ENCODE peak calls at places on chromosome 2, in six cellular contexts. Y is IMR-90; X is left lung; R is CD8-positive, alpha-beta memory T cell; J is thyroid gland; B is H1. V is an unnamed sample. For H3K36me3, the result is how much of the 10 kb centered on the place peaks cover.

GRCh38 chr2:149572102-149572953 is 15.2 kb downstream of the MMADHC start:
- DNase-seq in R (no peak), B (no peak), J (no peak), X (peak), Y (no peak), V (no peak)

GRCh38 chr2:74502720-74503505 is 3.5 kb upstream of the LBX2 start:
- DNase-seq in R (no peak), J (peak), B (peak), Y (peak), X (peak), V (peak)

GRCh38 chr2:241083091-241083415 is 19.0 kb downstream of the MTERF4 start:
- DNase-seq in J (no peak), R (no peak), B (no peak), X (no peak), Y (no peak), V (no peak)

GRCh38 chr2:195662138-195662537 is 5.1 kb downstream of the SLC39A10 start:
- DNase-seq in J (no peak), X (no peak), B (no peak), R (no peak), Y (no peak), V (no peak)

GRCh38 chr2:168849610-168850009 is 40.6 kb downstream of the SPC25 start:
- DNase-seq in R (no peak), X (no peak), J (peak), B (no peak), Y (peak), V (no peak)

GRCh38 chr2:99297990-99298389 is 3.0 kb downstream of the LYG1 start:
- DNase-seq in X (no peak), Y (peak), J (no peak), B (no peak), R (no peak), V (no peak)

GRCh38 chr2:213265679-213266078 is 18.6 kb upstream of the SPAG16 start:
- DNase-seq in X (no peak), J (no peak), B (no peak), Y (no peak), R (no peak), V (no peak)

GRCh38 chr2:144015655-144016245 is 504.2 kb downstream of the ZEB2 start:
- DNase-seq in B (no peak), X (no peak), J (no peak), Y (peak), R (no peak), V (no peak)

GRCh38 chr2:237900891-237901831 is 41.7 kb downstream of the RAMP1 start:
- DNase-seq in X (no peak), B (no peak), R (no peak), Y (no peak), J (no peak), V (no peak)

DNA sequence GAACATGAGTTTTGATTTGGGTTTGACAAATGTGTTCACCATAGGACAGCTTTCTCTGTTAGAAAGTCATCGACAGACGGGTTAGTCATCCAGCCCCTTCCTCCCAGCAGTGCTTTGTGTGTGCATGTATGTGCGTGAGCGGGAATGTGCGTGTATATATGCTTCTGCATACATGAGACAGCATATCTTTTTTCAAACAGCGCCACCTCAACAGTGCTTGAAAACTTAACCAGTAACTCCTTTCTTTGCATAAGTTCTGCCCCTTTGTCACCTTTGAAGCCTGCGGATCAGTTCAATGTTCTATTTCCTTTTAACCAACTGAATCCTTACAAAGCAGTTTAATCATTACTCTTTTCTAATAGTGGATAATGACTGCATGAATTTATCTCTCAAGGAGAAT is 351.4 kb downstream of the LPIN1 start:
- DNase-seq in R (no peak), B (no peak), J (no peak), X (no peak), Y (no peak), V (no peak)
- H3K36me3 ChIP-seq in R (under half), B (under half), J (under half), X (under half), Y (under half), V (under half)

DNA sequence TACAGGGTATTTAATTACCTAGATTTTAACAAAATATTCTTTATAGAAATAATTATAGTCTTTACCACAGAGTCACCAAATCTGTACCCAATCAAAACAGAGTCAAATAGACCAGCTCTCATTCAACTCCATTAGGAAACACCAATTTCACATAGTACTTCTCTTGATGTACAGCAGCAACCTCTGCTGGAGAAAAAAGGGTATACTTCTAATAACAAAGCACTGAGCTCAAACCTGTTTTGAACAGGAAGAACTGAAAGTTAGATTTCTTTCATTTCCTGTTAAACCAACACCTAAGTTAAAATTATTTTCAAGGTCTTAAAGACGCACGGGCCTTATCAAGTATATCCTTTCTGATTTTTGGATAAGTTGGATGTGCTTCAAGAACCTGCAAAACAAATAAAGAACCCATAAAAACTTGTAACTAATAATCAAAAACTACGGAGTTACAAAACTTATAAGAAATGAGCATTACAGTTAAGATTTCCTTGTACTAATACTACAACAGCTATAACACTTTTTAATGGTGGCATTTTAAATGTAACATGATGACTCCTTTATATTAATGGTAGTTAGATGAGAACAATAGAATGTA is 79.0 kb downstream of the TTC21B start:
- DNase-seq in Y (peak), R (no peak), J (no peak), X (no peak), B (no peak), V (no peak)
- H3K4me3 ChIP-seq in Y (no peak), R (no peak), J (no peak), X (no peak), B (no peak), V (no peak)

DNA sequence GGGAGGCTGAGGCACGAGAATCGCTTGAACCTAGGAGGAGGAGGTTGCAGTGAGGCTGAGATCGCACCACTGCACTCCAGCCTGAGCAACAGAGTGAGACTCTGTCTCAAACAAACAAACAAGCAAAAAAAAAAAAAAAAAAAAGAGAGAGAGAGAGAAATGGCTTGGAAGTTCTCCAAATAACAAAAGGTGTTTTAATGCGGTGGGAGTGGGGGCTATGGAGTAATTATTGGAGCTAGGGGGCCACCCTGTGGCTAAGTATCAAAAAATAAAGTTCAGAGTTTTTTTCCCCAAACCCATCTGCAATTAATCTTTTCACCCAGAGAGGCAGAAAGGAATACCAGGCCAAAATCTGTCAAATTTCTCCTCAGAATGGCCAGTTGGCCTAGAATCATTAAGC is 23.0 kb upstream of the CEP68 start:
- DNase-seq in Y (no peak), J (no peak), X (no peak), R (no peak), B (no peak), V (no peak)
- H3K36me3 ChIP-seq in Y (under half), J (under half), X (under half), R (under half), B (under half), V (under half)

DNA sequence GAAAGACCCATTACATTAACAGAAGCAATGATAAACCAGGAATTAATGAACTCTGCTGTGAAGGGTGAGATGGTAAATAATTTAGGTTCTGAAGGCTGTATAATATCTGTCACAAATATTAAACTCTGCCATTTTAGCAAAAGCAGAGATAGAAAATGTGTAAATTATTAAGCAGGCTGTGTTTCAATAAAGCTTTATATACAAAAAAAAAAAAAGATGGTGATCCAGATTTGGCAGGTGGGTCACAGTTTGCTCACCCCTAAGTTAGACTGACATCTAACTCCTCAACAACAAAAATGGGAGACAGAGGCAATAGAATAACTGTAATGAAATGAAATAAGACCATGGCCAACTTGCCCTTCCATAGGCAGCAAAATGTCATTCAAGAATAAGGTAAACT is 157.3 kb upstream of the FANCL start:
- DNase-seq in B (no peak), Y (no peak), X (no peak), R (no peak), J (no peak), V (no peak)
- H3K4me3 ChIP-seq in B (no peak), Y (no peak), X (no peak), R (no peak), J (no peak), V (no peak)

GRCh38 chr2:36587091-36587490 is 10.9 kb downstream of the FEZ2 start:
- DNase-seq in J (no peak), R (no peak), X (no peak), Y (no peak), B (no peak), V (no peak)
- H3K36me3 ChIP-seq in J (under half), R (under half), X (half or more), Y (under half), B (under half), V (under half)

GRCh38 chr2:158796606-158797005 is 1.5 kb downstream of the DAPL1 start:
- DNase-seq in R (no peak), B (no peak), Y (no peak), J (no peak), X (no peak), V (no peak)

GRCh38 chr2:158797963-158798700 is 3.0 kb downstream of the DAPL1 start:
- DNase-seq in J (no peak), Y (no peak), X (no peak), R (no peak), B (no peak), V (no peak)

GRCh38 chr2:158799181-158799580 is 4.1 kb downstream of the DAPL1 start:
- DNase-seq in B (no peak), X (no peak), Y (no peak), J (no peak), R (no peak), V (no peak)

GRCh38 chr2:158795110-158795924 is at the start of gene DAPL1:
- DNase-seq in Y (no peak), B (no peak), X (peak), R (no peak), J (peak), V (no peak)
- H3K4me3 ChIP-seq in Y (no peak), B (no peak), X (no peak), R (no peak), J (no peak), V (no peak)

GRCh38 chr2:43225788-43226557 is 433 bp downstream of the ZFP36L2 start:
- DNase-seq in R (peak), Y (peak), X (peak), B (peak), J (peak), V (peak)
- H3K36me3 ChIP-seq in R (half or more), Y (under half), X (under half), B (under half), J (under half), V (under half)

DNA sequence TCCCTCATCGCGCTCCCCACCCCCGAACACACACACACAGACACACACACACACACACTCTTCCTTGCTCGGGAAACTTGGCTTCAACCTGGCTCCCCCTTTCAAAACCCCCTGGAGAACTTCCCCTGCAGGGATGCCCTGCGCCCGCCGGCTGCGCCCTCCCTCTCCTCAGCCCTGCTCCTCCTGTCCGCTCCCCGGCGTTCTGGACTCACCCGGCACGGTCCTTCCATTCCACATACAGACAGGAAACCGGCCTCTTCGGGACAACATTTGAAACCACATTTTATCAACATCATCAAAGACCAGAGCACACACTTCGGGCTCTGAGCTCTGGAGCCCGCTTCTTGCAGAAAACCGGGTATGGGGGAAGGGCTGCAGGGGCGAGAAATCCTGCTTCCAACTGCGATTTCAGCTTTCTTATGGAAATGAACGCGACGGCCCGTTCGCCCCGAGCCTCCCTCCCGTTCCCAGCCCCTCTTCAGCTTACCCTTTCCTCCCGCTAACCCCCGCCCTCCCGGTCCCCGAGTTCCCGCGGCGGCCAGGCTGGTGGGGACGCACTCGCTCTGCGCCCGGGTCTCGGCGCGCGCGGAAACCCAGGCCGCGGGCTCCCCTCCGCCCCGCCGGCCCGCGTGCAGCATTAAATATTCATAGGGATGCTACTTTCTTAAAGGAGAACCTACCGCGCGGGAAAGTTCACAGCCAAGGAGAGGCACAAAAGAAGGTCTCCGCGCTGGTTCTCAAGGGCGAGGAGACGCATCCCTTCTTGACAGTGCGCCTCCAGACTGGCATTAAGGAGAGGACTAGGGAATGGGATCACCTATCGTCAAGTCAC is 18.3 kb downstream of the POU3F3 start:
- DNase-seq in R (no peak), Y (no peak), J (no peak), X (peak), B (peak), V (no peak)
- H3K4me3 ChIP-seq in R (no peak), Y (no peak), J (no peak), X (no peak), B (peak), V (no peak)

DNA sequence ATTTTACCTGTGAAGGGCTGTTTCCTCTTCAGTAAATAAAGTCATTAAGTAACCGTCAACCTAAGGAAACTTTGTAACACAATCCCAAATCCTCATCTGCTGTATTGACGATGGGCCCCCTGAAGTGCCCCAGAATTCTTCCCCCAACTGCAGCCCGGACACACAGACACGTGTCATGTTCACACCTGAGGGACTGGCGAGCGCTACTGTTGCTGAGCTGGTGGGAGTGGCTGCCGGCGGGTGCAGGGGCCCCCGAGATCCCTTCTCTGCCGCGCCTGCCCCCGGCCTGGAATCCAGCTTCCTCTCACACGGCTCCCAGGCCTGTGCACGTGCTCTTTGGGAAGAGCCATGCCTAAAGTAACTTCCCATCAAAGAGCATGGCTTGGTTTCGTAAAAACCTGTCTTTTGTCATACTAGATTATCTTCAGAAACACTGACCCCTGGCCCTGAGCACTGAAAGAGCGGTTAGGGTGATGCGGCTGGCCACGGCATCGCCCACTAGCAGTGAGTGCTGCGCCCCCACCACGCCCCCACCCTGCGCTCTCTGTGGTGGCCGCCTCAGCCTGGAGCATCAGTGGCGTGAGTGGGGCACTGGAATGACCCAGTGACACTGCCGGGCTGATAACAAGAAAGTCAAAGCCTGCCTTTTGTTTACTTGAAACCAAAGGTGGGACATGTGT is 56.0 kb downstream of the ADI1 start:
- DNase-seq in Y (no peak), J (no peak), B (no peak), R (no peak), X (no peak), V (no peak)
- H3K36me3 ChIP-seq in Y (under half), J (under half), B (under half), R (under half), X (half or more), V (under half)

DNA sequence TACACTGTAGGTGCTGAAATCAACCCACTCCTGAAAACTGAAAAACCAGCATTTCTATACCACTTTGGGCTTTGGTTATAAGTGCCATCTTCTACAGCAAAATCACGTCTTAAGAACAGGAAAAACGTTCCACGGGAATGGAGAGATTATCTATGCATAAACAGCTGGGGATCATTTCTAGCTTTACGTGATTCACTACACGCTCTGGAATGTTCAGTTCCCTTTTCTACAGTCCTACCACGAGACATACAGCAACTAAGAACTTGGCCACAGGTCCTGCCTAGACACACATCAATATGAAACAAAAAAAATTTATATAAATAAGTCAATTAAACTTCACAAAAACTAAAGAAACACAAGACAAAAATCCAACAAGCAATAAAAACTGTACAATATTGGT is 3.6 kb downstream of the CXCR4 start:
- DNase-seq in R (no peak), X (no peak), J (no peak), B (no peak), Y (no peak), V (no peak)
- H3K4me3 ChIP-seq in R (no peak), X (no peak), J (no peak), B (no peak), Y (no peak), V (peak)

V was measured in CD8-positive, alpha-beta T cell.